ENCODE peak calls at places on chromosomes 3 and 15, in four cellular contexts. One of them, this sample, is unnamed.

GRCh38 chr15:90912770-90913075 is 9.6 kb downstream of the MAN2A2 start:
- DNase-seq in Panc1: no peak
- DNase-seq in fibroblast of lung: no peak
- DNase-seq in aorta: no peak
- DNase-seq in this sample: no peak

GRCh38 chr3:99286266-99286845 is 352.0 kb upstream of the COL8A1 start:
- DNase-seq in Panc1: no peak
- DNase-seq in fibroblast of lung: no peak
- DNase-seq in aorta: no peak
- DNase-seq in this sample: no peak

GRCh38 chr3:30504939-30505338 is 101.5 kb upstream of the TGFBR2 start:
- DNase-seq in Panc1: no peak
- DNase-seq in fibroblast of lung: no peak
- DNase-seq in aorta: no peak
- DNase-seq in this sample: no peak

GRCh38 chr15:72086010-72086697 is 31.8 kb downstream of the MYO9A start:
- DNase-seq in Panc1: no peak
- DNase-seq in fibroblast of lung: no peak
- DNase-seq in aorta: no peak
- DNase-seq in this sample: no peak

GRCh38 chr3:127428344-127429001 is 140.6 kb upstream of the PRR20G start:
- DNase-seq in Panc1: no peak
- DNase-seq in fibroblast of lung: peak; percentile 3
- DNase-seq in aorta: no peak
- DNase-seq in this sample: no peak

GRCh38 chr3:159077860-159078259 is 276.0 kb downstream of the MFSD1 start:
- DNase-seq in Panc1: no peak
- DNase-seq in fibroblast of lung: no peak
- DNase-seq in aorta: no peak
- DNase-seq in this sample: no peak

GRCh38 chr3:73746610-73747009 is 121.9 kb upstream of the PDZRN3 start:
- DNase-seq in Panc1: no peak
- DNase-seq in fibroblast of lung: no peak
- DNase-seq in aorta: no peak
- DNase-seq in this sample: no peak

GRCh38 chr3:71153753-71154152 is 429.8 kb downstream of the FOXP1 start:
- DNase-seq in Panc1: no peak
- DNase-seq in fibroblast of lung: no peak
- DNase-seq in aorta: no peak
- DNase-seq in this sample: no peak

GRCh38 chr15:70356919-70357318 is 259.2 kb upstream of the TLE3 start:
- DNase-seq in Panc1: no peak
- DNase-seq in fibroblast of lung: no peak
- DNase-seq in aorta: no peak
- DNase-seq in this sample: no peak

GRCh38 chr15:33209575-33210519 is 15.3 kb upstream of the FMN1 start:
- DNase-seq in Panc1: no peak
- DNase-seq in fibroblast of lung: no peak
- DNase-seq in aorta: no peak
- DNase-seq in this sample: no peak

GRCh38 chr3:50340404-50341329 is at the start of gene RASSF1:
- DNase-seq in Panc1: no peak
- DNase-seq in fibroblast of lung: peak; percentile 56
- DNase-seq in aorta: peak; percentile 89
- DNase-seq in this sample: peak; percentile 71

GRCh38 chr3:133599280-133599679 is 25.8 kb downstream of the CDV3 start:
- DNase-seq in Panc1: no peak
- DNase-seq in fibroblast of lung: no peak
- DNase-seq in aorta: no peak
- DNase-seq in this sample: no peak

GRCh38 chr15:48233246-48233645 is 27.1 kb downstream of the SLC12A1 start:
- DNase-seq in Panc1: no peak
- DNase-seq in fibroblast of lung: no peak
- DNase-seq in aorta: no peak
- DNase-seq in this sample: no peak

GRCh38 chr3:17808994-17809393 is 66.6 kb upstream of the TBC1D5 start:
- DNase-seq in Panc1: no peak
- DNase-seq in fibroblast of lung: peak; percentile 19
- DNase-seq in aorta: no peak
- DNase-seq in this sample: no peak

GRCh38 chr15:68593341-68593740 is 14.5 kb downstream of the CORO2B start:
- DNase-seq in Panc1: no peak
- DNase-seq in fibroblast of lung: no peak
- DNase-seq in aorta: no peak
- DNase-seq in this sample: no peak

GRCh38 chr3:55264933-55265332 is 222.2 kb downstream of the WNT5A start:
- DNase-seq in Panc1: no peak
- DNase-seq in fibroblast of lung: no peak
- DNase-seq in aorta: no peak
- DNase-seq in this sample: no peak

GRCh38 chr3:125148836-125149235 is 63.7 kb downstream of the SLC12A8 start:
- DNase-seq in Panc1: no peak
- DNase-seq in fibroblast of lung: peak; percentile 59
- DNase-seq in aorta: peak; percentile 89
- DNase-seq in this sample: no peak

GRCh38 chr3:48426401-48426909 is 3.4 kb downstream of the PLXNB1 start:
- DNase-seq in Panc1: no peak
- DNase-seq in fibroblast of lung: no peak
- DNase-seq in aorta: no peak
- DNase-seq in this sample: no peak

GRCh38 chr15:40088929-40089755 is 19.5 kb downstream of the BMF start:
- DNase-seq in Panc1: no peak
- DNase-seq in fibroblast of lung: no peak
- DNase-seq in aorta: no peak
- DNase-seq in this sample: no peak

GRCh38 chr3:110246796-110247369 is 824.7 kb upstream of the NECTIN3 start:
- DNase-seq in Panc1: no peak
- DNase-seq in fibroblast of lung: no peak
- DNase-seq in aorta: no peak
- DNase-seq in this sample: no peak

GRCh38 chr3:23920151-23920655 is 3.3 kb downstream of the RPL15 start:
- DNase-seq in Panc1: no peak
- DNase-seq in fibroblast of lung: no peak
- DNase-seq in aorta: no peak
- DNase-seq in this sample: no peak

GRCh38 chr15:62732078-62732477 is 310.5 kb upstream of the TPM1 start:
- DNase-seq in Panc1: no peak
- DNase-seq in fibroblast of lung: peak; percentile 65
- DNase-seq in aorta: no peak
- DNase-seq in this sample: no peak

GRCh38 chr3:32399030-32399620 is 7.5 kb downstream of the CMTM7 start:
- DNase-seq in Panc1: no peak
- DNase-seq in fibroblast of lung: peak; percentile 77
- DNase-seq in aorta: no peak
- DNase-seq in this sample: no peak

GRCh38 chr3:149023951-149024350 is 32.6 kb downstream of the GYG1 start:
- DNase-seq in Panc1: no peak
- DNase-seq in fibroblast of lung: no peak
- DNase-seq in aorta: no peak
- DNase-seq in this sample: no peak

GRCh38 chr15:31442203-31443090 is 115.8 kb downstream of the KLF13 start:
- DNase-seq in Panc1: no peak
- DNase-seq in fibroblast of lung: peak; percentile 89
- DNase-seq in aorta: no peak
- DNase-seq in this sample: no peak

GRCh38 chr3:11661827-11662226 is 18.1 kb upstream of the VGLL4 start:
- DNase-seq in Panc1: no peak
- DNase-seq in fibroblast of lung: peak; percentile 76
- DNase-seq in aorta: peak; percentile 51
- DNase-seq in this sample: no peak

GRCh38 chr3:126287536-126288181 is 69.5 kb downstream of the KLF15 start:
- DNase-seq in Panc1: no peak
- DNase-seq in fibroblast of lung: peak; percentile 63
- DNase-seq in aorta: peak; percentile 82
- DNase-seq in this sample: peak; percentile 43

GRCh38 chr3:14780927-14781507 is 37.7 kb upstream of the FGD5 start:
- DNase-seq in Panc1: peak; percentile 41
- DNase-seq in fibroblast of lung: peak; percentile 64
- DNase-seq in aorta: no peak
- DNase-seq in this sample: no peak

GRCh38 chr3:85935171-85935570 is 976.4 kb downstream of the CADM2 start:
- DNase-seq in Panc1: no peak
- DNase-seq in fibroblast of lung: no peak
- DNase-seq in aorta: no peak
- DNase-seq in this sample: no peak

GRCh38 chr15:81155375-81156218 is 21.5 kb downstream of the CFAP161 start:
- DNase-seq in Panc1: peak; percentile 25
- DNase-seq in fibroblast of lung: peak; percentile 87
- DNase-seq in aorta: no peak
- DNase-seq in this sample: peak; percentile 75

GRCh38 chr15:94666553-94666952 is 435.2 kb downstream of the MCTP2 start:
- DNase-seq in Panc1: no peak
- DNase-seq in fibroblast of lung: no peak
- DNase-seq in aorta: no peak
- DNase-seq in this sample: no peak

GRCh38 chr3:76096036-76096435 is 310.7 kb upstream of the ZNF717 start:
- DNase-seq in Panc1: no peak
- DNase-seq in fibroblast of lung: peak; percentile 44
- DNase-seq in aorta: no peak
- DNase-seq in this sample: no peak

GRCh38 chr3:79018671-79019136 is 749.1 kb downstream of the ROBO1 start:
- DNase-seq in Panc1: no peak
- DNase-seq in fibroblast of lung: peak; percentile 70
- DNase-seq in aorta: peak; percentile 67
- DNase-seq in this sample: no peak

GRCh38 chr15:92960996-92961681 is 61.0 kb downstream of the CHD2 start:
- DNase-seq in Panc1: no peak
- DNase-seq in fibroblast of lung: peak; percentile 28
- DNase-seq in aorta: no peak
- DNase-seq in this sample: no peak

GRCh38 chr3:71560665-71561064 is 22.9 kb downstream of the FOXP1 start:
- DNase-seq in Panc1: no peak
- DNase-seq in fibroblast of lung: no peak
- DNase-seq in aorta: no peak
- DNase-seq in this sample: no peak

DNA sequence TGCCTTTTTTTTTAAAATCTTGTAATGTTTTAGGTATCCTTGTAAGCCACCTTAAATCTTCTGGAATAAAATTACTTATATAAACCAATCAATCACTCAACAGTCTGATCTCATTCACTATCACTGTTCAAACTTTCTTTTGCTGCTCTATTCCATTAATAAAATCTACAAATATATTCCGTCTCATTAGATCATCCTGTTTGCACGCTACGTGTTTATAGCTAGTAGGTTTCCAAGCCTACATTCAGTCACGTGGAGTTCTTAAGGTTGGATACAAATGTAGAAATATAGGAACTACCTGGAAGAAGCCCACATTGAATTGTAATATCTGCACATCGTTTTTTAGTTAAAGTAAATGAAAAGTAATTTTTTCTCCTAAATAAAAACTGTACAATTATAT is 274.8 kb upstream of the CNTN4 start:
- DNase-seq in Panc1: no peak
- DNase-seq in fibroblast of lung: no peak
- DNase-seq in aorta: no peak
- DNase-seq in this sample: no peak
- H3K9me3 ChIP-seq in Panc1: no peaks in the 10 kb centered on the region
- H3K9me3 ChIP-seq in fibroblast of lung: no peaks in the 10 kb centered on the region
- H3K9me3 ChIP-seq in aorta: no peaks in the 10 kb centered on the region
- H3K9me3 ChIP-seq in this sample: no peaks in the 10 kb centered on the region

DNA sequence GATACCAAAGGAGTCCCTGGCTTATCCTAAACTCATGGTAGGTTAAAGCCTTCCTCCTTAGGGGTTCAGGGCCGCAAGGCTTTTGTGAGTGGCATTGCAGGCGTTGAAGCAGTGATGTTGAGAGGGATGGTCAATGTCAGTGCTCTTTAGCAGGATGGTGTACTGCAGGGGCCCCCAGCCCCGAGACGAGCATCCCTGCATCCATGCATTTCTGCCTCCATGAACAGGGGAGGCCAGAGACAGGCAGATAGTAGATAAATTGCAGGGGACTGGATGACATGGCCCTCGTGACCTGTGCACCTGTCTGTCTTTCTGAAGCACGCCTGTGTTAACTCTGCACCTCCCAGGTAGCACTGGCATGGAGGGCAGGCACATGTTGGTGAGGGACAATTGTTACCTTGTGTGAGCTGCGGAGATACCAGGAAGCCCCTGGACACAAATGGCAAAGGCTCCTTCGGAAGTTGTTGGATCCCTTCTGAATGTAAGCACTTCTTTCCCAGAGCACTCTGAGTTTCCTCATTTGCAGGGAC is 133.5 kb downstream of the SNRPN start:
- DNase-seq in Panc1: no peak
- DNase-seq in fibroblast of lung: no peak
- DNase-seq in aorta: no peak
- DNase-seq in this sample: no peak
- H3K9me3 ChIP-seq in Panc1: peaks cover 11% of the 10 kb centered on the region
- H3K9me3 ChIP-seq in fibroblast of lung: peaks cover 2% of the 10 kb centered on the region
- H3K9me3 ChIP-seq in aorta: peaks cover 29% of the 10 kb centered on the region
- H3K9me3 ChIP-seq in this sample: peaks cover 55% of the 10 kb centered on the region

GRCh38 chr15:100002787-100003536 is 269.7 kb upstream of the LYSMD4 start:
- DNase-seq in Panc1: no peak
- DNase-seq in fibroblast of lung: no peak
- DNase-seq in aorta: no peak
- DNase-seq in this sample: no peak

GRCh38 chr15:100005013-100005412 is 271.8 kb upstream of the LYSMD4 start:
- DNase-seq in Panc1: no peak
- DNase-seq in fibroblast of lung: no peak
- DNase-seq in aorta: no peak
- DNase-seq in this sample: no peak

GRCh38 chr15:100001405-100001804 is 268.2 kb upstream of the LYSMD4 start:
- DNase-seq in Panc1: no peak
- DNase-seq in fibroblast of lung: no peak
- DNase-seq in aorta: no peak
- DNase-seq in this sample: no peak

GRCh38 chr15:99999282-100000070 is 266.2 kb upstream of the LYSMD4 start:
- DNase-seq in Panc1: no peak
- DNase-seq in fibroblast of lung: no peak
- DNase-seq in aorta: no peak
- DNase-seq in this sample: no peak

GRCh38 chr15:100002091-100002620 is 268.9 kb upstream of the LYSMD4 start:
- DNase-seq in Panc1: no peak
- DNase-seq in fibroblast of lung: no peak
- DNase-seq in aorta: no peak
- DNase-seq in this sample: no peak
- H3K9me3 ChIP-seq in Panc1: no peaks in the 10 kb centered on the region
- H3K9me3 ChIP-seq in fibroblast of lung: no peaks in the 10 kb centered on the region
- H3K9me3 ChIP-seq in aorta: no peaks in the 10 kb centered on the region
- H3K9me3 ChIP-seq in this sample: no peaks in the 10 kb centered on the region

GRCh38 chr15:20341901-20342605 is 199.5 kb downstream of the GOLGA6L6 start:
- DNase-seq in Panc1: no peak
- DNase-seq in fibroblast of lung: no peak
- DNase-seq in aorta: peak; percentile 88
- DNase-seq in this sample: no peak

GRCh38 chr15:20340331-20340811 is 201.2 kb downstream of the GOLGA6L6 start:
- DNase-seq in Panc1: no peak
- DNase-seq in fibroblast of lung: no peak
- DNase-seq in aorta: peak; percentile 77
- DNase-seq in this sample: no peak

GRCh38 chr15:20344601-20345400 is 196.8 kb downstream of the GOLGA6L6 start:
- DNase-seq in Panc1: no peak
- DNase-seq in fibroblast of lung: no peak
- DNase-seq in aorta: peak; percentile 41
- DNase-seq in this sample: no peak

GRCh38 chr15:20345401-20345958 is 196.1 kb downstream of the GOLGA6L6 start:
- DNase-seq in Panc1: no peak
- DNase-seq in fibroblast of lung: no peak
- DNase-seq in aorta: no peak
- DNase-seq in this sample: no peak

GRCh38 chr15:20340931-20341661 is 200.5 kb downstream of the GOLGA6L6 start:
- DNase-seq in Panc1: no peak
- DNase-seq in fibroblast of lung: no peak
- DNase-seq in aorta: peak; percentile 88
- DNase-seq in this sample: no peak
- H3K9me3 ChIP-seq in Panc1: no peaks in the 10 kb centered on the region
- H3K9me3 ChIP-seq in fibroblast of lung: peaks cover 26% of the 10 kb centered on the region
- H3K9me3 ChIP-seq in aorta: no peaks in the 10 kb centered on the region
- H3K9me3 ChIP-seq in this sample: no peaks in the 10 kb centered on the region

This sample was measured in tibial nerve.